ENCODE peak calls at places on chromosomes 4 and X, in four cellular contexts. P, Y, J and S are unnamed samples.

GRCh38 chrX:150268839-150269238 is 94.3 kb upstream of the MAMLD1 start:
- DNase-seq in P (no peak), Y (no peak), J (no peak), S (no peak)

GRCh38 chr4:14856076-14856926 is 146.0 kb upstream of the CPEB2 start:
- DNase-seq in P (no peak), Y (peak), J (no peak), S (no peak)

GRCh38 chr4:6228158-6229067 is 28.1 kb upstream of the JAKMIP1 start:
- DNase-seq in P (no peak), Y (no peak), J (no peak), S (no peak)

GRCh38 chrX:124328765-124329164 is 3.7 kb upstream of the TEX13D start:
- DNase-seq in P (no peak), Y (peak), J (no peak), S (no peak)

GRCh38 chr4:157005831-157006230 is 34.2 kb upstream of the PDGFC start:
- DNase-seq in P (no peak), Y (no peak), J (no peak), S (no peak)

GRCh38 chr4:5504486-5504885 is 203.9 kb downstream of the EVC2 start:
- DNase-seq in P (no peak), Y (no peak), J (no peak), S (no peak)

GRCh38 chrX:95956780-95957179 is 727.9 kb upstream of the DIAPH2 start:
- DNase-seq in P (no peak), Y (no peak), J (no peak), S (no peak)

GRCh38 chr4:16516796-16517413 is 290.6 kb upstream of the TAPT1 start:
- DNase-seq in P (peak), Y (peak), J (peak), S (peak)

GRCh38 chr4:169272265-169272886 is 1.6 kb upstream of the SH3RF1 start:
- DNase-seq in P (no peak), Y (peak), J (no peak), S (no peak)

GRCh38 chrX:72069380-72070160 is 62.1 kb downstream of the RTL5 start:
- DNase-seq in P (no peak), Y (no peak), J (no peak), S (no peak)

GRCh38 chrX:18643853-18644252 is 28.1 kb downstream of the RS1 start:
- DNase-seq in P (no peak), Y (no peak), J (no peak), S (no peak)

GRCh38 chr4:1839306-1839705 is 16.6 kb downstream of the LETM1 start:
- DNase-seq in P (no peak), Y (no peak), J (no peak), S (no peak)

GRCh38 chrX:18994713-18995112 is 10.8 kb upstream of the PHKA2 start:
- DNase-seq in P (no peak), Y (peak), J (no peak), S (no peak)

GRCh38 chrX:136936183-136936549 is 55.6 kb upstream of the RBMX start:
- DNase-seq in P (no peak), Y (no peak), J (no peak), S (no peak)

GRCh38 chr4:74874785-74875367 is 58.0 kb upstream of the PARM1 start:
- DNase-seq in P (peak), Y (peak), J (no peak), S (no peak)

GRCh38 chr4:14110407-14110806 is 482.9 kb upstream of the BOD1L1 start:
- DNase-seq in P (no peak), Y (peak), J (no peak), S (no peak)

GRCh38 chr4:144644368-144645101 is 1.4 kb upstream of the HHIP start:
- DNase-seq in P (no peak), Y (no peak), J (no peak), S (no peak)

GRCh38 chrX:135384161-135384836 is 37.4 kb upstream of the SMIM10L2A start:
- DNase-seq in P (no peak), Y (no peak), J (no peak), S (no peak)

GRCh38 chr4:2256781-2257191 is 5.1 kb downstream of the MXD4 start:
- DNase-seq in P (no peak), Y (no peak), J (peak), S (no peak)

GRCh38 chr4:126727461-126727860 is 905.3 kb upstream of the INTU start:
- DNase-seq in P (no peak), Y (peak), J (no peak), S (no peak)

GRCh38 chrX:55668084-55668483 is 44.9 kb downstream of the FOXR2 start:
- DNase-seq in P (no peak), Y (no peak), J (no peak), S (no peak)

GRCh38 chr4:22500831-22501714 is 14.8 kb downstream of the ADGRA3 start:
- DNase-seq in P (no peak), Y (peak), J (no peak), S (no peak)

GRCh38 chr4:19711871-19712270 is 539.8 kb upstream of the SLIT2 start:
- DNase-seq in P (no peak), Y (peak), J (no peak), S (no peak)

GRCh38 chr4:41213563-41214157 is 682 bp downstream of the APBB2 start:
- DNase-seq in P (no peak), Y (no peak), J (peak), S (no peak)

GRCh38 chrX:40098264-40099045 is 697 bp upstream of the BCOR start:
- DNase-seq in P (peak), Y (no peak), J (no peak), S (peak)

GRCh38 chrX:118644378-118644777 is 83.0 kb upstream of the IL13RA1 start:
- DNase-seq in P (no peak), Y (peak), J (no peak), S (no peak)

GRCh38 chrX:18895157-18895952 is 88.6 kb downstream of the PHKA2 start:
- DNase-seq in P (no peak), Y (peak), J (no peak), S (no peak)

GRCh38 chr4:110907801-110908313 is 285.0 kb upstream of the PITX2 start:
- DNase-seq in P (no peak), Y (no peak), J (no peak), S (no peak)

GRCh38 chr4:118356731-118357130 is 3.9 kb upstream of the PRSS12 start:
- DNase-seq in P (no peak), Y (no peak), J (no peak), S (no peak)

GRCh38 chr4:36128689-36129088 is 115.6 kb downstream of the ARAP2 start:
- DNase-seq in P (no peak), Y (no peak), J (no peak), S (no peak)

GRCh38 chr4:141501931-141502330 is 134.5 kb upstream of the IL15 start:
- DNase-seq in P (no peak), Y (peak), J (no peak), S (no peak)

GRCh38 chr4:88891636-88892035 is 165.3 kb downstream of the FAM13A start:
- DNase-seq in P (no peak), Y (no peak), J (no peak), S (no peak)

GRCh38 chr4:82802906-82803305 is 4.3 kb upstream of the SCD5 start:
- DNase-seq in P (no peak), Y (no peak), J (no peak), S (no peak)

GRCh38 chrX:16788477-16788876 is 2.2 kb downstream of the TXLNG start:
- DNase-seq in P (no peak), Y (no peak), J (no peak), S (no peak)